ENCODE peak calls at places on chromosomes 1 and 21, in six cellular contexts. G is activated T-helper 1 cell treated with anti-CD3 and anti-CD28 coated beads, Interleukin-12 subunit alpha, Interleukin-12 subunit beta, Interleukin-2, Interleukin-4 antibody, amounts not matched to agents 30 ng/mL and 10 ng/mL and 1 ng/mL, durations not matched to agents 14 hours and 24 hours and 36 hours; L is activated CD8-positive, alpha-beta T cell treated with anti-CD3 and anti-CD28 coated beads, Interleukin-2, amount 10 ng/mL, durations not matched to agents 7 days and 5 days; U is body of pancreas; R is HFF-Myc; Q is HCT116. J is an unnamed sample.

GRCh38 chr1:61517345-61517744 is 207.6 kb downstream of the TM2D1 start:
- DNase-seq in G (no peak), L (no peak), U (no peak), R (no peak), Q (no peak), J (no peak)

GRCh38 chr1:244090645-244091044 is 39.6 kb downstream of the ZBTB18 start:
- DNase-seq in G (no peak), L (no peak), U (no peak), R (no peak), Q (no peak), J (no peak)

GRCh38 chr1:20463502-20463901 is 22.5 kb downstream of the CAMK2N1 start:
- DNase-seq in G (no peak), L (no peak), U (no peak), R (no peak), Q (no peak), J (no peak)

GRCh38 chr1:160618763-160619274 is 28.0 kb downstream of the SLAMF1 start:
- DNase-seq in G (no peak), L (peak), U (no peak), R (no peak), Q (peak), J (peak)

GRCh38 chr1:51898090-51898734 is 19.7 kb upstream of the NRDC start:
- DNase-seq in G (no peak), L (no peak), U (no peak), R (peak), Q (no peak), J (no peak)

GRCh38 chr1:238642231-238642630 is 744.1 kb upstream of the CHRM3 start:
- DNase-seq in G (no peak), L (no peak), U (no peak), R (no peak), Q (no peak), J (no peak)

GRCh38 chr1:6001992-6002576 is 9.9 kb upstream of the NPHP4 start:
- DNase-seq in G (no peak), L (no peak), U (peak), R (no peak), Q (no peak), J (no peak)

GRCh38 chr1:232037774-232038388 is 411.3 kb downstream of the DISC1 start:
- DNase-seq in G (no peak), L (no peak), U (no peak), R (no peak), Q (no peak), J (no peak)

GRCh38 chr1:147757015-147757990 is 3.1 kb downstream of the GJA5 start:
- DNase-seq in G (no peak), L (no peak), U (no peak), R (no peak), Q (no peak), J (no peak)

GRCh38 chr1:6547301-6547700 is 7.0 kb downstream of the NOL9 start:
- DNase-seq in G (no peak), L (no peak), U (no peak), R (no peak), Q (peak), J (no peak)

GRCh38 chr1:175197536-175197935 is 5.0 kb upstream of the KIAA0040 start:
- DNase-seq in G (no peak), L (no peak), U (no peak), R (no peak), Q (peak), J (peak)

GRCh38 chr1:244218220-244218619 is 167.1 kb downstream of the ZBTB18 start:
- DNase-seq in G (no peak), L (no peak), U (no peak), R (no peak), Q (no peak), J (no peak)

GRCh38 chr1:113860891-113861290 is 10.6 kb downstream of the PTPN22 start:
- DNase-seq in G (no peak), L (no peak), U (no peak), R (peak), Q (no peak), J (no peak)

GRCh38 chr1:109485001-109485400 is 1.3 kb downstream of the ATXN7L2 start:
- DNase-seq in G (no peak), L (no peak), U (no peak), R (no peak), Q (no peak), J (no peak)

GRCh38 chr1:8510041-8510823 is 192.3 kb downstream of the SLC45A1 start:
- DNase-seq in G (peak), L (peak), U (no peak), R (no peak), Q (no peak), J (no peak)

GRCh38 chr21:42599962-42600361 is 53.5 kb upstream of the PDE9A start:
- DNase-seq in G (no peak), L (no peak), U (no peak), R (no peak), Q (no peak), J (no peak)

GRCh38 chr1:195030793-195031192 is 1577.4 kb downstream of the KCNT2 start:
- DNase-seq in G (no peak), L (no peak), U (no peak), R (no peak), Q (no peak), J (no peak)

GRCh38 chr21:28257276-28257675 is 735.4 kb downstream of the LTN1 start:
- DNase-seq in G (no peak), L (no peak), U (no peak), R (no peak), Q (no peak), J (no peak)

GRCh38 chr1:192832492-192832891 is 23.7 kb downstream of the RGS2 start:
- DNase-seq in G (no peak), L (no peak), U (no peak), R (no peak), Q (no peak), J (no peak)

GRCh38 chr1:154608522-154609294 is 722 bp upstream of the ADAR start:
- DNase-seq in G (peak), L (peak), U (peak), R (no peak), Q (no peak), J (no peak)

GRCh38 chr1:31771891-31772668 is 7.9 kb upstream of the ADGRB2 start:
- DNase-seq in G (no peak), L (peak), U (peak), R (no peak), Q (no peak), J (no peak)

GRCh38 chr21:42768324-42769121 is 110.8 kb downstream of the WDR4 start:
- DNase-seq in G (no peak), L (no peak), U (no peak), R (no peak), Q (no peak), J (no peak)

J was measured in AML-193.